ENCODE peak calls at places on chromosomes 16 and 17, in five cellular contexts. One of them, this sample, is unnamed.

GRCh38 chr16:89319883-89320716 is 102.6 kb downstream of the ZNF778 start:
- DNase-seq in HFF-Myc: no peak
- DNase-seq in fibroblast of pulmonary artery: peak
- DNase-seq in left lung: peak
- DNase-seq in fibroblast of lung: peak
- DNase-seq in this sample: peak

GRCh38 chr16:74480150-74481029 is 59.1 kb upstream of the CLEC18B start:
- DNase-seq in left lung: no peak
- DNase-seq in fibroblast of lung: peak
- DNase-seq in HFF-Myc: peak
- DNase-seq in fibroblast of pulmonary artery: peak
- DNase-seq in this sample: no peak

GRCh38 chr17:13490906-13491502 is 110.7 kb downstream of the HS3ST3A1 start:
- DNase-seq in HFF-Myc: no peak
- DNase-seq in fibroblast of lung: peak
- DNase-seq in left lung: no peak
- DNase-seq in fibroblast of pulmonary artery: no peak
- DNase-seq in this sample: no peak

GRCh38 chr17:77126519-77126918 is 14.2 kb upstream of the SEC14L1 start:
- DNase-seq in HFF-Myc: no peak
- DNase-seq in fibroblast of lung: no peak
- DNase-seq in left lung: no peak
- DNase-seq in fibroblast of pulmonary artery: no peak
- DNase-seq in this sample: no peak

GRCh38 chr17:34254146-34254545 is 939 bp upstream of the CCL2 start:
- DNase-seq in HFF-Myc: no peak
- DNase-seq in fibroblast of lung: peak
- DNase-seq in left lung: no peak
- DNase-seq in fibroblast of pulmonary artery: peak
- DNase-seq in this sample: no peak

GRCh38 chr17:72387969-72388368 is 267.1 kb downstream of the SOX9 start:
- DNase-seq in left lung: no peak
- DNase-seq in fibroblast of lung: no peak
- DNase-seq in fibroblast of pulmonary artery: no peak
- DNase-seq in HFF-Myc: no peak
- DNase-seq in this sample: no peak

GRCh38 chr16:89198417-89199240 is 1.7 kb downstream of the SLC22A31 start:
- DNase-seq in HFF-Myc: no peak
- DNase-seq in fibroblast of pulmonary artery: no peak
- DNase-seq in fibroblast of lung: no peak
- DNase-seq in left lung: peak
- DNase-seq in this sample: no peak

GRCh38 chr17:59493867-59494266 is 71.5 kb upstream of the DHX40 start:
- DNase-seq in fibroblast of lung: no peak
- DNase-seq in HFF-Myc: no peak
- DNase-seq in left lung: no peak
- DNase-seq in fibroblast of pulmonary artery: no peak
- DNase-seq in this sample: no peak

GRCh38 chr16:89017956-89018604 is 41.1 kb upstream of the CBFA2T3 start:
- DNase-seq in fibroblast of lung: peak
- DNase-seq in left lung: no peak
- DNase-seq in HFF-Myc: no peak
- DNase-seq in fibroblast of pulmonary artery: no peak
- DNase-seq in this sample: no peak

GRCh38 chr17:31469959-31470358 is 78.5 kb downstream of the RAB11FIP4 start:
- DNase-seq in left lung: no peak
- DNase-seq in HFF-Myc: no peak
- DNase-seq in fibroblast of pulmonary artery: no peak
- DNase-seq in fibroblast of lung: no peak
- DNase-seq in this sample: no peak

GRCh38 chr16:10605636-10606035 is 25.2 kb upstream of the EMP2 start:
- DNase-seq in fibroblast of lung: no peak
- DNase-seq in left lung: no peak
- DNase-seq in fibroblast of pulmonary artery: no peak
- DNase-seq in HFF-Myc: no peak
- DNase-seq in this sample: no peak

GRCh38 chr17:48589831-48590602 is at the start of gene HOXB3:
- DNase-seq in fibroblast of pulmonary artery: no peak
- DNase-seq in fibroblast of lung: no peak
- DNase-seq in HFF-Myc: no peak
- DNase-seq in left lung: no peak
- DNase-seq in this sample: no peak

GRCh38 chr17:70254735-70255460 is 85.6 kb downstream of the KCNJ2 start:
- DNase-seq in HFF-Myc: no peak
- DNase-seq in fibroblast of pulmonary artery: no peak
- DNase-seq in fibroblast of lung: peak
- DNase-seq in left lung: no peak
- DNase-seq in this sample: no peak

GRCh38 chr17:20267459-20267842 is 199.9 kb downstream of the LGALS9B start:
- DNase-seq in fibroblast of pulmonary artery: peak
- DNase-seq in fibroblast of lung: peak
- DNase-seq in left lung: no peak
- DNase-seq in HFF-Myc: no peak
- DNase-seq in this sample: no peak

GRCh38 chr17:43169561-43170139 is 1.4 kb upstream of the NBR1 start:
- DNase-seq in HFF-Myc: no peak
- DNase-seq in fibroblast of lung: peak
- DNase-seq in fibroblast of pulmonary artery: peak
- DNase-seq in left lung: peak
- DNase-seq in this sample: peak

GRCh38 chr16:2152695-2153506 is 2.7 kb upstream of the TRAF7 start:
- DNase-seq in HFF-Myc: no peak
- DNase-seq in fibroblast of lung: peak
- DNase-seq in left lung: peak
- DNase-seq in fibroblast of pulmonary artery: no peak
- DNase-seq in this sample: no peak

GRCh38 chr16:2816751-2817495 is at the start of gene PRSS21:
- DNase-seq in fibroblast of lung: no peak
- DNase-seq in fibroblast of pulmonary artery: no peak
- DNase-seq in left lung: no peak
- DNase-seq in HFF-Myc: no peak
- DNase-seq in this sample: no peak

GRCh38 chr17:77111916-77112315 is 28.9 kb upstream of the SEC14L1 start:
- DNase-seq in HFF-Myc: no peak
- DNase-seq in fibroblast of pulmonary artery: no peak
- DNase-seq in left lung: no peak
- DNase-seq in fibroblast of lung: no peak
- DNase-seq in this sample: no peak

GRCh38 chr17:44174427-44174826 is 3.9 kb downstream of the ASB16 start:
- DNase-seq in fibroblast of pulmonary artery: no peak
- DNase-seq in fibroblast of lung: no peak
- DNase-seq in HFF-Myc: no peak
- DNase-seq in left lung: no peak
- DNase-seq in this sample: no peak

GRCh38 chr17:43713494-43714162 is 45.0 kb downstream of the SOST start:
- DNase-seq in fibroblast of lung: peak
- DNase-seq in fibroblast of pulmonary artery: peak
- DNase-seq in HFF-Myc: no peak
- DNase-seq in left lung: peak
- DNase-seq in this sample: no peak

DNA sequence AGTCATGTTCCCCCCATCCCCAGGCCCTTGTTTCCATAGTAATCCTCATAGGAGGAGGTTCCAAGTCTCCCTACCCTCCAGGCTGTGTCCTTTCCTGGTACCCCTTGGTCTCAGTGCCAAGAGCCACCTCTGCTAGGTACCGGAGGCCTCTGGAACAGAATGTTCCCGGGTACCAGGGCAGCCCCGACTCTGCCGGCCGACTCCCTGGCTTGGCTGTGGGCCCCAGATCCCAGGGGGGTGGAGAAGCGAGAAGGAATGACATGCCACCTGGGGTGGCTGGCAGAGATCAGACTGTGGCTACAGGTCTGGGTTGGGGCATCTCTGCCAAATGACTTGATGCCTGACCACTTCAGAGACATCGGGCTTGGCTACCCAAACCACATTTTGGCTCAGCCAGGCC is 3.6 kb downstream of the STAC2 start:
- DNase-seq in left lung: no peak
- DNase-seq in fibroblast of lung: no peak
- DNase-seq in HFF-Myc: no peak
- DNase-seq in fibroblast of pulmonary artery: no peak
- DNase-seq in this sample: no peak
- H3K4me3 ChIP-seq in left lung: no peak
- H3K4me3 ChIP-seq in fibroblast of lung: no peak
- H3K4me3 ChIP-seq in HFF-Myc: no peak
- H3K4me3 ChIP-seq in fibroblast of pulmonary artery: no peak
- H3K4me3 ChIP-seq in this sample: no peak

GRCh38 chr16:85042126-85042525 is 14.5 kb downstream of the KIAA0513 start:
- DNase-seq in fibroblast of pulmonary artery: no peak
- DNase-seq in fibroblast of lung: no peak
- DNase-seq in HFF-Myc: no peak
- DNase-seq in left lung: no peak
- DNase-seq in this sample: no peak
- H3K4me3 ChIP-seq in fibroblast of pulmonary artery: no peak
- H3K4me3 ChIP-seq in fibroblast of lung: no peak
- H3K4me3 ChIP-seq in HFF-Myc: no peak
- H3K4me3 ChIP-seq in left lung: no peak
- H3K4me3 ChIP-seq in this sample: no peak

GRCh38 chr17:7839890-7840260 is 5.9 kb downstream of the KDM6B start:
- DNase-seq in fibroblast of lung: peak
- DNase-seq in HFF-Myc: no peak
- DNase-seq in left lung: peak
- DNase-seq in fibroblast of pulmonary artery: no peak
- DNase-seq in this sample: no peak

GRCh38 chr17:7840875-7841274 is 6.9 kb downstream of the KDM6B start:
- DNase-seq in HFF-Myc: no peak
- DNase-seq in left lung: no peak
- DNase-seq in fibroblast of lung: no peak
- DNase-seq in fibroblast of pulmonary artery: no peak
- DNase-seq in this sample: no peak

GRCh38 chr17:7840441-7840840 is 6.4 kb downstream of the KDM6B start:
- DNase-seq in HFF-Myc: no peak
- DNase-seq in fibroblast of lung: no peak
- DNase-seq in left lung: no peak
- DNase-seq in fibroblast of pulmonary artery: no peak
- DNase-seq in this sample: no peak

GRCh38 chr17:7838291-7839075 is 4.5 kb downstream of the KDM6B start:
- DNase-seq in fibroblast of pulmonary artery: peak
- DNase-seq in left lung: no peak
- DNase-seq in HFF-Myc: no peak
- DNase-seq in fibroblast of lung: peak
- DNase-seq in this sample: no peak

GRCh38 chr17:7839199-7839889 is 5.3 kb downstream of the KDM6B start:
- DNase-seq in fibroblast of pulmonary artery: no peak
- DNase-seq in left lung: no peak
- DNase-seq in HFF-Myc: no peak
- DNase-seq in fibroblast of lung: no peak
- DNase-seq in this sample: no peak
- H3K4me3 ChIP-seq in fibroblast of pulmonary artery: peak
- H3K4me3 ChIP-seq in left lung: peak
- H3K4me3 ChIP-seq in HFF-Myc: peak
- H3K4me3 ChIP-seq in fibroblast of lung: no peak
- H3K4me3 ChIP-seq in this sample: no peak

DNA sequence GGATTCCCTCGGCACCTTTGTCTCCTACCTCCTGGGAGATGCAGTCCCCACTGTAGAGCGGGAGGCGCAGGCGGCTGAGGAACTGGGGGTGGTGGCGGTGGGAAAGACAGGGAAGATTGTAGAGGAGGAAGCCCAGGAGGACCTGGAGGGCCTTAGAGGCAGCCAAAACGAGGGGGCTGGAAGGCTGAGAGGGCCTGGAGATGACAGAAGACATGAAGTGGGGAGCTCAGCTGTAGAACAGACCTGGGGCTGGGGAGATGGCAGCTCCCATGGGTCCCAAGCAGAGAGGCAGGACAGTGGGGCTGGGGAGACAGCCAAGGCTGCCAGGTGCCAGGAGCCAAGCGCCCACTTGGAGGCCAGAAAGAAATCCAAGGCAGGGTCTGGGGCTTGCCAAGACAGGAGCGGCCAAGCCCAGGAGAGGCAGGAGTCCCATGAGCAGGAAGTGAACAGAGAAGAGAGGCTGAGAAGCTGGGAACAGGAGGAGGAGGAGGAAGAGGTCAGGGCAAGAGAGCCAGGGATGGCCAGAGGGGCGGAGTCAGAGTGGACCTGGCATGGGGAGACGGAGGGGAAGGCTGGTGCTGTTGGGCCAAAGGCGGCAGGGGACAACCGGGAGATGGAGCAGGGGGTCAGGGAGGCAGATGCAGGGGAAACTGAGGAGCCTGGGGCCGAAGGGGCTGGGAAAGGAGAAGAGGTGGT is 803 bp downstream of the APOBR start:
- DNase-seq in fibroblast of lung: no peak
- DNase-seq in fibroblast of pulmonary artery: no peak
- DNase-seq in HFF-Myc: no peak
- DNase-seq in left lung: peak
- DNase-seq in this sample: no peak
- H3K4me3 ChIP-seq in fibroblast of lung: no peak
- H3K4me3 ChIP-seq in fibroblast of pulmonary artery: no peak
- H3K4me3 ChIP-seq in HFF-Myc: no peak
- H3K4me3 ChIP-seq in left lung: peak
- H3K4me3 ChIP-seq in this sample: peak

DNA sequence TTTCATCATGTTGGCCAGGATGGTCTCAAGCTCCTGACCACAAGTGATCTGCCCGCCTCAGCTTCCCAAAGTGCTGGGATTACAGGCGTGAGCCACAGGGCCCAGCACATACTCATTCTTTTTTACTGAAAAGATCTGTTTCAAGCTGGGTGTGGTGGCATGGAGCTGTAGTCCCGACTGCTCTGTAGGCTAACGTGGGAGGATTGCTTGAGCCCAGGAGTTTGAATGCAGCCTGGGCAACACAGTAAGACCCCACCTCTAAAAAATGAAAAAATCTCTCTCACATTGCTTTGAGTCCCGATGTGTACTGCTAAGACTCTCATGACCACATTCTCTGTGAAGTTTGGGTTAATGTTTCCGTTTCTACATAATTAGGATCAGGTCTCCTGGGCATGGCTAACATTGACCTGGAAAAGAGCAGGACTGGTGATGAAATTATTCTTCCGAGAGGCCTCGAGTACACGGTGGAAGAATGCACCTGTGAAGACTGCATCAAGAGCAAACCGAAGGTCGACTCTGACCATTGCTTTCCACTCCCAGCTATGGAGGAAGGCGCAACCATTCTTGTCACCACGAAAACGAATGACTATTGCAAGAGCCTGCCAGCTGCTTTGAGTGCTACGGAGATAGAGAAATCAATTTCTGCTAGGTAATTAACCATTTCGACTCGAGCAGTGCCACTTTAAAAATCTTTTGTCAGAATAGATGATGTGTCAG is 2.3 kb downstream of the TNFRSF17 start:
- DNase-seq in fibroblast of lung: no peak
- DNase-seq in left lung: no peak
- DNase-seq in HFF-Myc: no peak
- DNase-seq in fibroblast of pulmonary artery: no peak
- DNase-seq in this sample: no peak
- H3K4me3 ChIP-seq in fibroblast of lung: no peak
- H3K4me3 ChIP-seq in left lung: no peak
- H3K4me3 ChIP-seq in HFF-Myc: no peak
- H3K4me3 ChIP-seq in fibroblast of pulmonary artery: no peak
- H3K4me3 ChIP-seq in this sample: no peak